ENCODE peak calls at places on chromosome 19, in six cellular contexts. C is neural progenitor cell, K is colonic mucosa, E is tibial nerve, N is right lobe of liver, D is IMR-90. G is an unnamed sample. For H3K4me1, the result is how much of the 10 kb centered on the place peaks cover.

GRCh38 chr19:14672043-14672872 is 2.4 kb downstream of the ADGRE3 start:
- DNase-seq in C (no peak), K (no peak), E (no peak), N (no peak), D (no peak), G (no peak)

GRCh38 chr19:56170261-56170660 is 5.5 kb upstream of the GALP start:
- DNase-seq in C (no peak), K (no peak), E (no peak), N (no peak), D (peak), G (peak)

GRCh38 chr19:21084343-21084742 is 2.3 kb downstream of the ZNF714 start:
- DNase-seq in C (no peak), K (no peak), E (no peak), N (no peak), D (peak), G (no peak)

GRCh38 chr19:37519890-37520289 is 13.2 kb downstream of the ZNF793 start:
- DNase-seq in C (no peak), K (no peak), E (no peak), N (no peak), D (peak), G (no peak)

GRCh38 chr19:632228-633067 is 889 bp downstream of the POLRMT start:
- DNase-seq in C (peak), K (peak), E (peak), N (peak), D (peak), G (peak)

GRCh38 chr19:54188224-54188871 is 1.0 kb downstream of the MBOAT7 start:
- DNase-seq in C (peak), K (peak), E (no peak), N (no peak), D (peak), G (peak)

GRCh38 chr19:39284032-39284431 is 12.2 kb upstream of the IFNL1 start:
- DNase-seq in C (no peak), K (no peak), E (no peak), N (no peak), D (no peak), G (no peak)

GRCh38 chr19:932647-933552 is 7.1 kb downstream of the ARID3A start:
- DNase-seq in C (peak), K (peak), E (peak), N (peak), D (peak), G (peak)

GRCh38 chr19:2636897-2637683 is 65.4 kb downstream of the GNG7 start:
- DNase-seq in C (peak), K (peak), E (peak), N (peak), D (peak), G (peak)

GRCh38 chr19:7534531-7534980 is 961 bp upstream of the PNPLA6 start:
- DNase-seq in C (peak), K (peak), E (peak), N (no peak), D (peak), G (no peak)

GRCh38 chr19:40995355-40995754 is 4.3 kb downstream of the CYP2B6 start:
- DNase-seq in C (no peak), K (no peak), E (no peak), N (no peak), D (no peak), G (no peak)

GRCh38 chr19:39971380-39971841 is 446 bp downstream of the PSMC4 start:
- DNase-seq in C (peak), K (no peak), E (no peak), N (no peak), D (no peak), G (no peak)

GRCh38 chr19:30269638-30270037 is 102.5 kb upstream of the ZNF536 start:
- DNase-seq in C (no peak), K (no peak), E (no peak), N (no peak), D (no peak), G (no peak)

GRCh38 chr19:40528078-40528477 is 48.6 kb upstream of the SHKBP1 start:
- DNase-seq in C (no peak), K (no peak), E (no peak), N (no peak), D (no peak), G (no peak)

GRCh38 chr19:8155318-8155717 is 5.9 kb upstream of the FBN3 start:
- DNase-seq in C (no peak), K (no peak), E (no peak), N (no peak), D (no peak), G (no peak)

GRCh38 chr19:49339364-49340068 is 4.3 kb downstream of the CD37 start:
- DNase-seq in C (peak), K (peak), E (peak), N (peak), D (peak), G (peak)

GRCh38 chr19:694481-695349 is 537 bp downstream of the PRSS57 start:
- DNase-seq in C (no peak), K (no peak), E (no peak), N (no peak), D (no peak), G (no peak)

GRCh38 chr19:29671393-29672076 is 6.3 kb downstream of the PLEKHF1 start:
- DNase-seq in C (no peak), K (no peak), E (no peak), N (no peak), D (no peak), G (peak)

GRCh38 chr19:771332-771785 is 20.4 kb downstream of the MISP start:
- DNase-seq in C (peak), K (no peak), E (no peak), N (no peak), D (peak), G (no peak)

GRCh38 chr19:22545751-22546150 is 88.4 kb upstream of the ZNF492 start:
- DNase-seq in C (peak), K (peak), E (peak), N (peak), D (no peak), G (no peak)

GRCh38 chr19:38361633-38362075 is 12.7 kb upstream of the PSMD8 start:
- DNase-seq in C (peak), K (peak), E (peak), N (peak), D (peak), G (peak)

GRCh38 chr19:34337747-34338146 is 27.2 kb upstream of the GPI start:
- DNase-seq in C (no peak), K (no peak), E (no peak), N (peak), D (no peak), G (no peak)

GRCh38 chr19:55615553-55616394 is 8.6 kb downstream of the ZNF784 start:
- DNase-seq in C (no peak), K (no peak), E (no peak), N (no peak), D (no peak), G (no peak)

GRCh38 chr19:12450817-12451216 is 10.0 kb upstream of the ZNF443 start:
- DNase-seq in C (no peak), K (no peak), E (no peak), N (no peak), D (no peak), G (no peak)

GRCh38 chr19:31483226-31483857 is 134.1 kb upstream of the TSHZ3 start:
- DNase-seq in C (no peak), K (no peak), E (no peak), N (no peak), D (no peak), G (no peak)

GRCh38 chr19:17205237-17206140 is 9.7 kb upstream of the USE1 start:
- DNase-seq in C (peak), K (peak), E (no peak), N (peak), D (peak), G (peak)

GRCh38 chr19:2249010-2249866 is at the start of gene AMH:
- DNase-seq in C (no peak), K (no peak), E (no peak), N (no peak), D (no peak), G (no peak)

GRCh38 chr19:23046743-23047142 is 43.8 kb upstream of the ZNF728 start:
- DNase-seq in C (no peak), K (no peak), E (no peak), N (no peak), D (no peak), G (no peak)

GRCh38 chr19:21092107-21092506 is 10.1 kb downstream of the ZNF714 start:
- DNase-seq in C (no peak), K (no peak), E (no peak), N (no peak), D (peak), G (no peak)

GRCh38 chr19:30097746-30098280 is 155.8 kb downstream of the URI1 start:
- DNase-seq in C (no peak), K (no peak), E (no peak), N (no peak), D (no peak), G (peak)

GRCh38 chr19:3015126-3016057 is 13.7 kb downstream of the TLE2 start:
- DNase-seq in C (no peak), K (no peak), E (no peak), N (no peak), D (no peak), G (no peak)

GRCh38 chr19:46283771-46284170 is 13.1 kb upstream of the HIF3A start:
- DNase-seq in C (no peak), K (no peak), E (no peak), N (no peak), D (no peak), G (no peak)

GRCh38 chr19:46284635-46285034 is 12.2 kb upstream of the HIF3A start:
- DNase-seq in C (no peak), K (no peak), E (no peak), N (no peak), D (no peak), G (no peak)

DNA sequence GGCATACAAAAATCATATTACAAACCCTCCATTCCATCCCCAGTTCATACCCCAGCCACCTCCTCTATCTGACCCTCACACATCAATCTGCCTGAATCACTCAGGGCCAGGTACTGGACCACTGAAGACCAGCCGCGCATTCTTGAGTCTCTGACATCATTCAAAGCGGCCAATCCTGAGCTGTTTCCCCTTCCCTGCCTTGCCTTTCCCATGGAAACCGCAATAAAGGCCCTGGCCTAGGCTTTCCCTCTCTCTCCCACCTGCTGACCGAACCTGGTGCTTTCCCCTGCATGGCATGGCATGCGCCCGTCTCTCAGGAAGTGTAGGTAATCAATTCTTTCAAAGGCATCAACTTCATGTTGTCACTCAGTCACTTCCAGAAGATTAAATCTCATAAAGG is 17.7 kb upstream of the HIF3A start:
- DNase-seq in C (no peak), K (no peak), E (no peak), N (no peak), D (no peak), G (no peak)
- H3K4me1 ChIP-seq in C (under half), K (under half), E (under half), N (under half), D (under half), G (under half)

GRCh38 chr19:10836478-10837325 is 690 bp upstream of the TMED1 start:
- DNase-seq in C (no peak), K (peak), E (no peak), N (peak), D (no peak), G (peak)

GRCh38 chr19:10832659-10833296 is 3.2 kb downstream of the TMED1 start:
- DNase-seq in C (no peak), K (no peak), E (no peak), N (no peak), D (no peak), G (no peak)

GRCh38 chr19:10835089-10835753 is 791 bp downstream of the TMED1 start:
- DNase-seq in C (no peak), K (no peak), E (no peak), N (peak), D (no peak), G (no peak)

GRCh38 chr19:10838377-10838776 is 2.4 kb upstream of the TMED1 start:
- DNase-seq in C (no peak), K (no peak), E (no peak), N (no peak), D (no peak), G (no peak)

GRCh38 chr19:10835754-10836477 is at the start of gene TMED1:
- DNase-seq in C (peak), K (peak), E (peak), N (peak), D (peak), G (peak)
- TF ChIP-seq CTCF in C (peak), K (no peak), E (peak), N (peak), D (peak), G (peak)

DNA sequence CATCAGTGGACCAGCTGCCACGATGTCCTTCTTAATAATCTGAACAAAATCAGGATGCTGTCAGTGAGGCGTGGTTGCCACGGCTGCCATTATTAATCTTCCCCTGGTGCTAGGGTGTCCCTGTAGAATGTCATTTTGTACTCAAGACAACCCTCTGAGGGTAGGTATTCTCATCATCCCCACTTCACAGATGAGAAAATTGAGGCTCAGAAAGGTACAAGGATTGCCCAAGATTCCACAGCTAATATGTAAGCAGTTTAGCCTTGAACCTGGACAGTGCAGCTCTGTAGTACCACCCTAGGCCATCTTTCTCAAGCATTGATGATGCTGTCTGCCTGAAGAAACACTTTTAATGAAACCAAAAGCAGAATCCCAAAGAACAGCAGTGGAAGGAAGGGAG is 8.1 kb downstream of the PPP2R1A start:
- DNase-seq in C (no peak), K (no peak), E (no peak), N (no peak), D (no peak), G (no peak)
- H3K4me1 ChIP-seq in C (under half), K (under half), E (under half), N (under half), D (under half), G (under half)

GRCh38 chr19:51075998-51076397 is 6.7 kb downstream of the KLK14 start:
- DNase-seq in C (no peak), K (no peak), E (no peak), N (no peak), D (no peak), G (no peak)
- TF ChIP-seq CTCF in C (no peak), K (no peak), E (no peak), N (no peak), D (no peak), G (no peak)

DNA sequence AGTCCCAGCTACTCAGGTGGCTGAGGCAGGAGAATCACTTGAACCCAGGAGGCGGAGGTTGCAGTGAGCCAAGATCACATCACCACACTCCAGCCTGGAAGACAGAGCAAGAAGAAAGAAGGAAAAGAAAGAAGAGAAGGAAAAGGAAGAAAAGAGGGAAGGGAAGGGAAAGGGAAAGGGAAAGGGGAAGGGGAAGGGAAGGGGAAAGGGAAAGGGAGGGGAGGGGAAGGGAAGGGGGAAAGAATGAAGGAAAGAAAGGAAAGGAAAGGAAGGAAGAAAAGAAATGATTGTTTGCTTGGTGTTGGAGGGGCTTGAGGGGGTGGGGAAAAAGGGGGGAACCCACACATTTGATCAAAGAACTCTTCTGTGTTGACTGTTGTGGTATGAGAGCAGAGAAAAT is 10.0 kb downstream of the PMIS2 start:
- DNase-seq in C (no peak), K (no peak), E (no peak), N (no peak), D (no peak), G (no peak)
- H3K4me1 ChIP-seq in C (under half), K (under half), E (under half), N (under half), D (under half), G (under half)

DNA sequence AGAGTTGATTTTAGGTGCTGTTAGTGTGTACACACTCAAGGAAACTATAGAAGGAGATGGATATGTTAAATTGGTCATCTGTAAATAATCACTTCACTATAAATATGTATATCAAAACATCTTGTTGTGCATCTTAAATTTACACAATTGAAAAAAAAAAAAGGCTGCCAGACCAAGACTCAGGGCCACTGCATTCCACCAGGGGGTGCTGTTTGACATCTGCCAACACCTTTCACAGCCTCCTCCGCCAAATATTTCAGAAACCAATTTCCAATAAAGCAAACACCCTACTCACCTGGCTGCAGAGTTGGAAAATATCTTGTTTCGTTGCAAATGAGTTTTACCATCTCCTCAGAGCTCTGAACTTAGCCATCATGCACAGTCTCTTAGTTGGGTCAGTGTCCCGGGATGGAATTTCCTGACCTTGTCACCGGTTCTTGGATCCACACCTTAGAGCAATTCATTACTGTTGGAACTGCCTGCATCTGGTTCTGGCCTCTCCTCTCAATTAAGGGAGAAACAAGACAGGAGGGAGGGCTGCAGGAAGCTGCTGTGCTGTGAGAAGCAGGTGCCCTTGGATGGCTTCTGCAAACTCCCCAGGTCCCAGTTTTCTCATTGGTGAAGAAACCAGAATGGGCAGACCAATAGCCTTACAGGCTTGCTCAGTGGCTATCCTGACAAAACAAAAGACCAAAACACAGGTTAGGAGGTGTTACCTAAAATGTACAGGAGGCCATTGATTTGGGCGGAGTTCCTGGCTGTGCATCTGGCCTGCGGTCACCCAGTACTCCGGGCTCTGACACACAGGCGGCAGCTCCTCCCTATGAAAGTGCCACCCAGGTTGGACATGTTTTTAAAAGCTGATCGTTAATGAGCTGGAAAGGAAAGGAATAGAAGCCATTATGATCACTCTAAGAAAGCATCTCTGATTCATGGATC is 746.6 kb downstream of the UQCRFS1 start:
- DNase-seq in C (peak), K (peak), E (peak), N (peak), D (peak), G (peak)
- TF ChIP-seq CTCF in C (peak), K (peak), E (peak), N (peak), D (peak), G (peak)

DNA sequence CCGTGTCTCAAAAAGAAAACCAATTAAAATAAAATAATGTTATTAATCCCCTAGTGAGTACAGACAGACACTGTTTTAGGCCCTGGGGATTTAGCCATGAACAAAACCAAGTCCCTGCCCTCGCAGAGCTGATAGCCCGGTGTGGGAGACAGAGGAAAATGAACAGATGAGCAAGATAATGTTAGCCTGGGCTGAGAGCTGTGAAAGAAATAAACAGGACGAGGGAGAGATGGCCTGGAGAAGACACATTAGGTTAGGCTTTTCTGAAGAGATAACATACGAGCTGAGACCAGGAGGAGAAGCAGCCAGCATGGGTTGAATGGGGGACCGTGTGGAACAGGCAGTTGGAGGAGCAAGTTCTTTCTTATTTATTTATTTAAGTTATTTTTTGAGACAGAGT is 9.0 kb downstream of the RELB start:
- DNase-seq in C (no peak), K (no peak), E (no peak), N (no peak), D (no peak), G (no peak)
- H3K4me1 ChIP-seq in C (under half), K (under half), E (under half), N (under half), D (under half), G (under half)

DNA sequence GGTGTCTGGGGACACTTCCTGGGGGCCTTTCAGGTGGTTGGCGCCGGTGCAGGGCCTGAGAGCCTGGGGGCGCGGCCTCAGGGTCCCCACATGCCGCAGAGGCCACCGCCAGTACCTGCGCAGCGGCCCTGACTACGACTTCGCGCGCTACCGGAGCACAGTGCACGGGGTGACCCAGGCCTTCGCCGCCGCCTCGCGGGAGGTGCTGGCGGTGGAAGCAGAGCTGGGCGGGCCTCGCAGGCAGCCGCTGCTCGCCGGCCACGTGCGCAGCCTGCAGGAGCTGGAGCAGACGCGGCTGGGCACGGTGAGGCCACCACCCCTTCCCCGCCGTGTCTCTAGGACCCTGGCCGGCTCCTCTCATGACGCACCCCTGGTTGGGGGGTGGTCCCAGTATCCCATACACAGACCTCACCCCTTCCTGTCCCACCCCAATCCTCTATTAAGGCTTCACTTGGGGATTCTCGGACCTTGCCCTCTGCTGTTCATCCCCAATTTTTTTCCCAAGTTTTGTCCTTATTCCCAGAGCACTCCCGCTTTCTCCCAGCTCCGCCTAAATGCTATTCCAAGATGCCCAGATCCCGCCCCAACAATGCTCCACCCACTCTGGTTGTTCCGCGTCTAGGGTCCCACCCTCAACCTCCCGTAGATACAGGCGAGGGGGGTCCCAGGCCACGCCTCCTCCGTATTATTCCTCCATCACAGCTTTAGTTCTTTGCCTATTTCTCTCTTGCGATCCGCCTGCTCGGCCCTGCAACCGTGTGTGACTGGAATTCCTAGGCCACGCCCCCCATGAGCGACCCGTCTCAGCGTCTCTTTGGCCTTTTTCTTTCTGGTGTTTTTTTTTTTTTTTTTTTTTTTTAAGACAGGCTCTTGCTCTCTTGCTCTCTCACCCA is 1.0 kb downstream of the REX1BD start:
- DNase-seq in C (peak), K (peak), E (peak), N (peak), D (peak), G (peak)
- TF ChIP-seq CTCF in C (peak), K (no peak), E (peak), N (peak), D (peak), G (no peak)

GRCh38 chr19:32789429-32789828 is 69.9 kb downstream of the TDRD12 start:
- DNase-seq in C (no peak), K (no peak), E (no peak), N (no peak), D (no peak), G (no peak)
- H3K4me1 ChIP-seq in C (under half), K (under half), E (under half), N (under half), D (under half), G (under half)